ENCODE peak calls at places on chromosomes 2 and 18, in five cellular contexts. I is HFFc6, F is Calu3, R is AG10803, S is Panc1. Q is an unnamed sample.

GRCh38 chr18:10266236-10266585 is 188.2 kb upstream of the APCDD1 start:
- DNase-seq in S (no peak), I (no peak), F (no peak), R (peak; percentile 34), Q (no peak)

GRCh38 chr2:107412209-107412904 is 414.3 kb upstream of the RGPD4 start:
- DNase-seq in F (no peak), R (peak; percentile 43), S (no peak), I (no peak), Q (no peak)

GRCh38 chr2:108575132-108575966 is 41.1 kb downstream of the LIMS1 start:
- DNase-seq in F (no peak), S (no peak), I (peak; percentile 80), R (peak; percentile 89), Q (no peak)

GRCh38 chr2:12304494-12305228 is 412.1 kb upstream of the TRIB2 start:
- DNase-seq in S (no peak), F (no peak), I (no peak), R (peak; percentile 78), Q (no peak)

GRCh38 chr2:8636691-8637636 is 44.9 kb upstream of the ID2 start:
- DNase-seq in S (no peak), F (no peak), R (peak; percentile 42), I (peak; percentile 12), Q (no peak)

GRCh38 chr2:45014016-45014702 is 4.9 kb upstream of the SIX2 start:
- DNase-seq in I (no peak), R (peak; percentile 36), F (no peak), S (no peak), Q (no peak)

GRCh38 chr2:17303496-17303895 is 214.7 kb downstream of the RAD51AP2 start:
- DNase-seq in F (no peak), S (no peak), I (no peak), R (peak; percentile 2), Q (no peak)

GRCh38 chr2:219737270-219737691 is 109.9 kb downstream of the SLC4A3 start:
- DNase-seq in R (no peak), I (peak; percentile 20), F (no peak), S (no peak), Q (no peak)

GRCh38 chr2:64751286-64752260 is 97.9 kb upstream of the SERTAD2 start:
- DNase-seq in I (peak; percentile 99), R (no peak), S (no peak), F (peak; percentile 97), Q (peak; percentile 22)

GRCh38 chr2:64749446-64749845 is 95.7 kb upstream of the SERTAD2 start:
- DNase-seq in R (no peak), S (no peak), F (no peak), I (no peak), Q (no peak)

GRCh38 chr2:64748561-64748960 is 94.8 kb upstream of the SERTAD2 start:
- DNase-seq in R (no peak), I (no peak), F (no peak), S (no peak), Q (no peak)

GRCh38 chr2:64750817-64751285 is 97.1 kb upstream of the SERTAD2 start:
- DNase-seq in I (peak; percentile 99), F (peak; percentile 98), S (peak; percentile 99), R (peak; percentile 100), Q (peak; percentile 95)

GRCh38 chr2:64750001-64750816 is 96.5 kb upstream of the SERTAD2 start:
- DNase-seq in S (no peak), R (peak; percentile 46), F (peak; percentile 25), I (peak; percentile 45), Q (peak; percentile 32)
- TF ChIP-seq CTCF in S (peak; percentile 37), R (peak; percentile 2), F (no peak), I (peak; percentile 37), Q (peak; percentile 13)

DNA sequence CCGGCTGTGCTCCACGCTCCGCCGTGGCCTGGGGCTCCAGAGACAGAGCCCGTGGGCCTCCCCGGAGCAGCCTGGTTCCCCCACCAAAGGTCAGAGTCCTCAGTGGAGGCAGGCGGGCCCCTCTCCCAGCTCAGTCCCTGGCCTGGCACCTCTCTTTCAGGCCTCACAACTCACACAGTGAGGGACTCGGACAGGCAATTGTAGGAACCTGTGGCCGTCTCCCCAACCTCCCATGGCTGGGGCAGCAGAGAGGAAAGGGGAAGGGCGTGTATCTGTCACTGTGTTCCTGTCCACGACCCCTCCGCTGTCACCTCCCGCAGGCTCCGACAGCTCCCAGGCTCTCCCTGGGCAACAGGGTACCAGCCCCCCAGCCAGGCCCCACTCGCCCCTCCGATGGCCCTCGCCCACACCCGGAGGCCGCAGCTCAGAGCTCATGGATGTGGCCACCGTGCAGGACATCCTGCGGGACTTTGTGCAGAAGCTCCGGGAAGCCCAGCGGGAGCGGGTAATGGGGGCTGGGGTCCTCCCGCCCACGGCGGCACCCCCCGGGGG is 32.4 kb upstream of the SNED1 start:
- DNase-seq in S (no peak), F (no peak), R (no peak), I (no peak), Q (no peak)
- TF ChIP-seq CTCF in S (no peak), F (no peak), R (no peak), I (no peak), Q (no peak)

GRCh38 chr18:77299706-77300105 is 50.1 kb downstream of the GALR1 start:
- DNase-seq in S (no peak), F (no peak), R (no peak), I (no peak), Q (no peak)
- TF ChIP-seq CTCF in S (no peak), F (no peak), R (no peak), I (no peak), Q (no peak)

DNA sequence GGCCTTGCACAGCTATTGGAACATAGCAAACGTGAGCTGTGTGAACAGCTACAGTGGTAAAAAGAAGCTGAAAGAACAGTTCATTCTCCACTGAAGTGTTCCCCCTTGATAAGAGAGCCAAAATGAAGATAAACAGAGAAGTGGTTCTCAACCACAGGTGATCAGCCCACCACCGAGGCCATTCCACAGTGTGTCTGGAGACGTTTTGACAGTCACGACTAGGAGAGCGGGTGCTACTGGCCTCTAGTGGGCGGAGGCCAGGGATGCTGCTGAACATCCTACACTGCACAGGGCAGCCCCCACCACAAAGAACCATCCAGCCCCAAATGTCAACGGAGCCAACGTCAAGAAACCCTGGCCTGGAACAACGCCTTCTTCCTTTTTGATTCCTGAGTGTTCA is 38.4 kb downstream of the ADCY3 start:
- DNase-seq in S (no peak), I (no peak), R (no peak), F (no peak), Q (no peak)
- TF ChIP-seq CTCF in S (no peak), I (peak; percentile 46), R (no peak), F (no peak), Q (no peak)

DNA sequence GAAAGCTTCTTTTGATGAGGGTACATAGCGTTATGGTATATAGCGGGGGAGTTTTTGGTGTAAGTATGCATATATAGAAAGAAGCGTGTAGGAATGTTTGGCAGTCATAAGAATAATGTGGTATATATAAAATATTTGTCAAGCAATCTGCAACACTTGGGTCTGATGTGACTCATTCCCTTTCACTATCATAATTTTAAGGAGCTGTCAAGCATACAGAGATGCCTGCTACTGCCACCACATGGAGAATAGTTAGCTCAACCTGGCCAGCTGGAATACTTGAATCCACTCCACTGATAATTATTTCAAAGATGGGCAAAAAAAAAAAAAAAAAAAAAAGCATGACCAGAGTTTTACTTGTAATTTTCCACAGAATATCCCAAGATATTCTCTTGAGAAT is 559.8 kb upstream of the REG3G start:
- DNase-seq in R (no peak), I (no peak), F (no peak), S (no peak), Q (no peak)
- TF ChIP-seq CTCF in R (no peak), I (no peak), F (no peak), S (no peak), Q (no peak)

GRCh38 chr2:120772261-120772660 is 36.6 kb downstream of the GLI2 start:
- DNase-seq in S (no peak), F (no peak), I (peak; percentile 28), R (no peak), Q (no peak)
- TF ChIP-seq CTCF in S (no peak), F (no peak), I (no peak), R (no peak), Q (no peak)

Q was measured in CD4-positive, alpha-beta T cell.